ENCODE peak calls at places on chromosomes 2 and 18, in four cellular contexts. P is activated T-helper 1 cell treated with anti-CD3 and anti-CD28 coated beads, Interleukin-2, amount 50 U/mL, for 16 hours; H is A172; D is heart right ventricle. S is an unnamed sample.

GRCh38 chr2:166197446-166197845 is 69.6 kb upstream of the SCN1A start:
- DNase-seq in P (no peak), H (no peak), D (no peak), S (no peak)

GRCh38 chr2:191514613-191515012 is 163.3 kb upstream of the NABP1 start:
- DNase-seq in P (no peak), H (no peak), D (no peak), S (no peak)

GRCh38 chr18:32769242-32770180 is 3.3 kb downstream of the KLHL14 start:
- DNase-seq in D (no peak), P (no peak), H (no peak), S (no peak)

GRCh38 chr2:187689372-187689771 is 135.1 kb upstream of the TFPI start:
- DNase-seq in D (no peak), P (no peak), H (peak; percentile 39), S (no peak)

GRCh38 chr2:71566271-71566858 is 113.0 kb downstream of the DYSF start:
- DNase-seq in D (no peak), P (no peak), H (no peak), S (peak; percentile 19)

GRCh38 chr2:66576381-66577330 is 141.7 kb downstream of the MEIS1 start:
- DNase-seq in D (no peak), H (peak; percentile 32), P (no peak), S (peak; percentile 28)

GRCh38 chr2:218310853-218311542 is 18.7 kb upstream of the TMBIM1 start:
- DNase-seq in H (no peak), P (no peak), D (no peak), S (no peak)

GRCh38 chr2:218149865-218150264 is 16.9 kb downstream of the CXCR1 start:
- DNase-seq in P (no peak), D (no peak), H (no peak), S (no peak)

GRCh38 chr2:39494784-39495251 is 57.7 kb upstream of the MAP4K3 start:
- DNase-seq in H (peak; percentile 97), P (no peak), D (peak; percentile 50), S (peak; percentile 96)

GRCh38 chr2:232382331-232383225 is 4.0 kb downstream of the ALPP start:
- DNase-seq in P (no peak), D (no peak), H (no peak), S (no peak)

GRCh38 chr18:3261393-3262233 is at the start of gene MYL12B:
- DNase-seq in H (peak; percentile 79), D (peak; percentile 85), P (peak; percentile 70), S (peak; percentile 82)

GRCh38 chr2:163604941-163605555 is 130.8 kb downstream of the FIGN start:
- DNase-seq in H (peak; percentile 41), D (no peak), P (no peak), S (peak; percentile 17)

GRCh38 chr2:23249348-23249747 is 135.6 kb upstream of the KLHL29 start:
- DNase-seq in H (no peak), D (no peak), P (no peak), S (peak; percentile 95)

GRCh38 chr2:113103958-113104627 is 23.3 kb upstream of the IL1RN start:
- DNase-seq in P (no peak), H (no peak), D (no peak), S (no peak)

GRCh38 chr2:45241061-45241561 is 231.9 kb upstream of the SIX2 start:
- DNase-seq in P (no peak), D (no peak), H (peak; percentile 77), S (no peak)

GRCh38 chr2:239444626-239445625 is 44.1 kb upstream of the HDAC4 start:
- DNase-seq in P (no peak), D (no peak), H (peak; percentile 32), S (no peak)